ENCODE peak calls at places on chromosomes 12 and 14, in six cellular contexts. One of them, this sample, is unnamed.

GRCh38 chr12:50074936-50075807 is 10.0 kb upstream of the SMARCD1 start:
- DNase-seq in SK-N-SH: peak; percentile 92
- DNase-seq in fibroblast of pulmonary artery: peak; percentile 87
- DNase-seq in HFF-Myc: peak; percentile 67
- DNase-seq in psoas muscle: peak; percentile 85
- DNase-seq in colonic mucosa: peak; percentile 90
- DNase-seq in this sample: no peak

GRCh38 chr12:11797317-11797913 is 147.9 kb downstream of the ETV6 start:
- DNase-seq in fibroblast of pulmonary artery: peak; percentile 82
- DNase-seq in SK-N-SH: no peak
- DNase-seq in HFF-Myc: peak; percentile 6
- DNase-seq in psoas muscle: no peak
- DNase-seq in colonic mucosa: no peak
- DNase-seq in this sample: no peak

GRCh38 chr12:11958216-11959091 is 112.3 kb upstream of the BCL2L14 start:
- DNase-seq in fibroblast of pulmonary artery: peak; percentile 92
- DNase-seq in HFF-Myc: peak; percentile 78
- DNase-seq in psoas muscle: no peak
- DNase-seq in SK-N-SH: no peak
- DNase-seq in colonic mucosa: no peak
- DNase-seq in this sample: no peak

GRCh38 chr12:14567311-14568195 is at the start of gene PLBD1:
- DNase-seq in fibroblast of pulmonary artery: peak; percentile 43
- DNase-seq in colonic mucosa: peak; percentile 72
- DNase-seq in SK-N-SH: peak; percentile 57
- DNase-seq in HFF-Myc: no peak
- DNase-seq in psoas muscle: peak; percentile 77
- DNase-seq in this sample: no peak

GRCh38 chr14:37991027-37991426 is 216.7 kb upstream of the SSTR1 start:
- DNase-seq in SK-N-SH: no peak
- DNase-seq in colonic mucosa: no peak
- DNase-seq in HFF-Myc: no peak
- DNase-seq in psoas muscle: no peak
- DNase-seq in fibroblast of pulmonary artery: no peak
- DNase-seq in this sample: no peak

GRCh38 chr12:87518508-87518907 is 510.7 kb downstream of the C12orf50 start:
- DNase-seq in SK-N-SH: no peak
- DNase-seq in HFF-Myc: no peak
- DNase-seq in colonic mucosa: no peak
- DNase-seq in psoas muscle: no peak
- DNase-seq in fibroblast of pulmonary artery: peak; percentile 37
- DNase-seq in this sample: no peak

GRCh38 chr12:89370411-89370810 is 18.1 kb upstream of the DUSP6 start:
- DNase-seq in colonic mucosa: peak; percentile 69
- DNase-seq in fibroblast of pulmonary artery: no peak
- DNase-seq in psoas muscle: no peak
- DNase-seq in SK-N-SH: no peak
- DNase-seq in HFF-Myc: no peak
- DNase-seq in this sample: no peak

GRCh38 chr12:45730116-45730841 is 773 bp downstream of the ARID2 start:
- DNase-seq in fibroblast of pulmonary artery: peak; percentile 48
- DNase-seq in colonic mucosa: peak; percentile 50
- DNase-seq in psoas muscle: peak; percentile 50
- DNase-seq in HFF-Myc: no peak
- DNase-seq in SK-N-SH: peak; percentile 56
- DNase-seq in this sample: no peak

GRCh38 chr12:65876898-65877721 is 52.8 kb downstream of the HMGA2 start:
- DNase-seq in psoas muscle: no peak
- DNase-seq in SK-N-SH: no peak
- DNase-seq in fibroblast of pulmonary artery: peak; percentile 83
- DNase-seq in HFF-Myc: no peak
- DNase-seq in colonic mucosa: no peak
- DNase-seq in this sample: no peak

GRCh38 chr14:56417173-56417572 is 162.4 kb upstream of the TMEM260 start:
- DNase-seq in SK-N-SH: no peak
- DNase-seq in colonic mucosa: no peak
- DNase-seq in psoas muscle: no peak
- DNase-seq in fibroblast of pulmonary artery: no peak
- DNase-seq in HFF-Myc: no peak
- DNase-seq in this sample: no peak

GRCh38 chr14:71625175-71625574 is 307.1 kb upstream of the RGS6 start:
- DNase-seq in colonic mucosa: no peak
- DNase-seq in fibroblast of pulmonary artery: no peak
- DNase-seq in psoas muscle: no peak
- DNase-seq in SK-N-SH: no peak
- DNase-seq in HFF-Myc: no peak
- DNase-seq in this sample: no peak

GRCh38 chr14:68513838-68514610 is 278.8 kb downstream of the ZFP36L1 start:
- DNase-seq in psoas muscle: no peak
- DNase-seq in SK-N-SH: no peak
- DNase-seq in colonic mucosa: no peak
- DNase-seq in fibroblast of pulmonary artery: no peak
- DNase-seq in HFF-Myc: no peak
- DNase-seq in this sample: peak; percentile 81

GRCh38 chr12:57491393-57492280 is 3.8 kb downstream of the MARS1 start:
- DNase-seq in psoas muscle: no peak
- DNase-seq in HFF-Myc: no peak
- DNase-seq in SK-N-SH: no peak
- DNase-seq in fibroblast of pulmonary artery: no peak
- DNase-seq in colonic mucosa: no peak
- DNase-seq in this sample: no peak
- TF ChIP-seq CTCF in psoas muscle: no peak
- TF ChIP-seq CTCF in HFF-Myc: no peak
- TF ChIP-seq CTCF in SK-N-SH: peak; percentile 31
- TF ChIP-seq CTCF in fibroblast of pulmonary artery: peak; percentile 26
- TF ChIP-seq CTCF in colonic mucosa: no peak
- TF ChIP-seq CTCF in this sample: peak; percentile 34

GRCh38 chr12:57031228-57031670 is 14.9 kb upstream of the TAC3 start:
- DNase-seq in psoas muscle: no peak
- DNase-seq in HFF-Myc: no peak
- DNase-seq in colonic mucosa: peak; percentile 42
- DNase-seq in fibroblast of pulmonary artery: no peak
- DNase-seq in SK-N-SH: no peak
- DNase-seq in this sample: no peak
- H3K4me3 ChIP-seq in psoas muscle: no peak overlapping the region
- H3K4me3 ChIP-seq in HFF-Myc: no peak overlapping the region
- H3K4me3 ChIP-seq in colonic mucosa: no peak overlapping the region
- H3K4me3 ChIP-seq in fibroblast of pulmonary artery: no peak overlapping the region
- H3K4me3 ChIP-seq in SK-N-SH: no peak overlapping the region
- H3K4me3 ChIP-seq in this sample: no peak overlapping the region

GRCh38 chr12:48160807-48161206 is 3.5 kb upstream of the ASB8 start:
- DNase-seq in colonic mucosa: no peak
- DNase-seq in SK-N-SH: no peak
- DNase-seq in fibroblast of pulmonary artery: peak; percentile 38
- DNase-seq in psoas muscle: no peak
- DNase-seq in HFF-Myc: no peak
- DNase-seq in this sample: no peak

GRCh38 chr12:48163150-48163747 is 5.9 kb upstream of the ASB8 start:
- DNase-seq in HFF-Myc: no peak
- DNase-seq in psoas muscle: no peak
- DNase-seq in fibroblast of pulmonary artery: no peak
- DNase-seq in colonic mucosa: no peak
- DNase-seq in SK-N-SH: no peak
- DNase-seq in this sample: no peak

GRCh38 chr12:48164456-48164855 is 7.1 kb upstream of the ASB8 start:
- DNase-seq in fibroblast of pulmonary artery: no peak
- DNase-seq in psoas muscle: no peak
- DNase-seq in colonic mucosa: no peak
- DNase-seq in HFF-Myc: no peak
- DNase-seq in SK-N-SH: no peak
- DNase-seq in this sample: no peak

GRCh38 chr12:48169011-48169410 is 11.7 kb upstream of the ASB8 start:
- DNase-seq in SK-N-SH: no peak
- DNase-seq in HFF-Myc: no peak
- DNase-seq in fibroblast of pulmonary artery: no peak
- DNase-seq in psoas muscle: no peak
- DNase-seq in colonic mucosa: no peak
- DNase-seq in this sample: no peak

GRCh38 chr12:48165089-48166031 is 8.0 kb upstream of the ASB8 start:
- DNase-seq in HFF-Myc: peak; percentile 21
- DNase-seq in colonic mucosa: peak; percentile 58
- DNase-seq in psoas muscle: no peak
- DNase-seq in fibroblast of pulmonary artery: peak; percentile 82
- DNase-seq in SK-N-SH: peak; percentile 67
- DNase-seq in this sample: peak; percentile 42
- TF ChIP-seq CTCF in HFF-Myc: peak; percentile 96
- TF ChIP-seq CTCF in colonic mucosa: peak; percentile 91
- TF ChIP-seq CTCF in psoas muscle: peak; percentile 94
- TF ChIP-seq CTCF in fibroblast of pulmonary artery: peak; percentile 99
- TF ChIP-seq CTCF in SK-N-SH: peak; percentile 94
- TF ChIP-seq CTCF in this sample: peak; percentile 94

GRCh38 chr14:33676135-33676566 is 274.7 kb downstream of the EGLN3 start:
- DNase-seq in colonic mucosa: peak; percentile 21
- DNase-seq in SK-N-SH: peak; percentile 24
- DNase-seq in psoas muscle: no peak
- DNase-seq in HFF-Myc: no peak
- DNase-seq in fibroblast of pulmonary artery: peak; percentile 58
- DNase-seq in this sample: no peak
- H3K4me3 ChIP-seq in colonic mucosa: no peak overlapping the region
- H3K4me3 ChIP-seq in SK-N-SH: no peak overlapping the region
- H3K4me3 ChIP-seq in psoas muscle: peak overlapping the region; percentile 44
- H3K4me3 ChIP-seq in HFF-Myc: no peak overlapping the region
- H3K4me3 ChIP-seq in fibroblast of pulmonary artery: no peak overlapping the region
- H3K4me3 ChIP-seq in this sample: no peak overlapping the region

GRCh38 chr12:5973461-5974115 is 28.5 kb upstream of the ANO2 start:
- DNase-seq in fibroblast of pulmonary artery: no peak
- DNase-seq in colonic mucosa: peak; percentile 9
- DNase-seq in psoas muscle: no peak
- DNase-seq in SK-N-SH: no peak
- DNase-seq in HFF-Myc: no peak
- DNase-seq in this sample: no peak

GRCh38 chr12:5971194-5971850 is 26.3 kb upstream of the ANO2 start:
- DNase-seq in SK-N-SH: no peak
- DNase-seq in HFF-Myc: no peak
- DNase-seq in colonic mucosa: peak; percentile 12
- DNase-seq in fibroblast of pulmonary artery: no peak
- DNase-seq in psoas muscle: no peak
- DNase-seq in this sample: no peak

GRCh38 chr12:5969156-5969973 is 24.3 kb upstream of the ANO2 start:
- DNase-seq in psoas muscle: no peak
- DNase-seq in colonic mucosa: peak; percentile 9
- DNase-seq in SK-N-SH: no peak
- DNase-seq in fibroblast of pulmonary artery: no peak
- DNase-seq in HFF-Myc: no peak
- DNase-seq in this sample: no peak

GRCh38 chr12:5967645-5968415 is 22.8 kb upstream of the ANO2 start:
- DNase-seq in SK-N-SH: no peak
- DNase-seq in fibroblast of pulmonary artery: no peak
- DNase-seq in psoas muscle: no peak
- DNase-seq in colonic mucosa: peak; percentile 14
- DNase-seq in HFF-Myc: no peak
- DNase-seq in this sample: no peak

GRCh38 chr12:5969974-5970690 is 25.1 kb upstream of the ANO2 start:
- DNase-seq in fibroblast of pulmonary artery: no peak
- DNase-seq in HFF-Myc: no peak
- DNase-seq in SK-N-SH: no peak
- DNase-seq in psoas muscle: no peak
- DNase-seq in colonic mucosa: peak; percentile 10
- DNase-seq in this sample: no peak
- TF ChIP-seq CTCF in fibroblast of pulmonary artery: no peak
- TF ChIP-seq CTCF in HFF-Myc: peak; percentile 4
- TF ChIP-seq CTCF in SK-N-SH: no peak
- TF ChIP-seq CTCF in psoas muscle: no peak
- TF ChIP-seq CTCF in colonic mucosa: no peak
- TF ChIP-seq CTCF in this sample: no peak

This sample was measured in GM12864.